ENCODE peak calls at places on chromosomes 12 and 14, in six cellular contexts. G, D, A, L, J and V are unnamed samples.

GRCh38 chr14:103692159-103692558 is 23.1 kb downstream of the XRCC3 start:
- DNase-seq in A (no peak), G (no peak), D (no peak), J (no peak), L (no peak), V (no peak)

GRCh38 chr14:71529855-71530254 is 402.4 kb upstream of the RGS6 start:
- DNase-seq in J (peak), A (peak), D (peak), L (no peak), G (no peak), V (no peak)

GRCh38 chr12:113030875-113031525 is 25.5 kb upstream of the DTX1 start:
- DNase-seq in L (peak), D (no peak), A (peak), G (peak), J (peak), V (no peak)

GRCh38 chr12:42255221-42255874 is 17.3 kb upstream of the YAF2 start:
- DNase-seq in A (no peak), L (no peak), D (no peak), J (no peak), G (no peak), V (no peak)

GRCh38 chr14:101075025-101075800 is 171.7 kb upstream of the RTL1 start:
- DNase-seq in L (no peak), A (no peak), G (no peak), J (peak), D (no peak), V (no peak)

GRCh38 chr12:54044425-54045093 is 9.1 kb upstream of the HOXC4 start:
- DNase-seq in G (no peak), J (no peak), D (no peak), A (no peak), L (no peak), V (no peak)

GRCh38 chr12:102955926-102956737 is 1.3 kb upstream of the ASCL1 start:
- DNase-seq in G (no peak), L (peak), D (no peak), J (no peak), A (peak), V (no peak)

GRCh38 chr14:74368441-74368840 is 20.2 kb downstream of the VRTN start:
- DNase-seq in G (no peak), A (no peak), L (no peak), J (no peak), D (no peak), V (no peak)

GRCh38 chr14:34496007-34496678 is 34.1 kb upstream of the SPTSSA start:
- DNase-seq in A (no peak), G (no peak), D (peak), L (no peak), J (peak), V (no peak)

GRCh38 chr12:12612403-12612802 is 727 bp downstream of the CREBL2 start:
- DNase-seq in L (peak), D (no peak), A (no peak), J (peak), G (no peak), V (no peak)

GRCh38 chr12:71865166-71865713 is 25.7 kb downstream of the TBC1D15 start:
- DNase-seq in G (no peak), A (no peak), L (no peak), D (peak), J (peak), V (no peak)

GRCh38 chr14:77752799-77753516 is 8.0 kb downstream of the SNW1 start:
- DNase-seq in G (no peak), L (no peak), D (no peak), A (no peak), J (peak), V (no peak)

GRCh38 chr14:66944872-66945271 is 244.4 kb upstream of the GARIN2 start:
- DNase-seq in J (peak), D (no peak), A (peak), G (peak), L (peak), V (no peak)

GRCh38 chr12:81627336-81628189 is 131.6 kb downstream of the PPFIA2 start:
- DNase-seq in A (no peak), L (peak), D (no peak), G (peak), J (peak), V (no peak)

GRCh38 chr12:31729728-31730127 is 907 bp upstream of the AMN1 start:
- DNase-seq in D (no peak), L (no peak), A (no peak), J (no peak), G (no peak), V (no peak)

GRCh38 chr12:93572712-93573551 is 457 bp downstream of the SOCS2 start:
- DNase-seq in L (peak), D (peak), J (peak), G (no peak), A (peak), V (no peak)

GRCh38 chr14:52054678-52055077 is 14.2 kb downstream of the NID2 start:
- DNase-seq in D (no peak), J (no peak), A (no peak), G (no peak), L (no peak), V (no peak)

GRCh38 chr14:104138891-104139459 is 588 bp downstream of the KIF26A start:
- DNase-seq in L (peak), D (peak), G (no peak), J (no peak), A (peak), V (no peak)

GRCh38 chr14:30822080-30822571 is 52.2 kb upstream of the COCH start:
- DNase-seq in A (no peak), D (no peak), L (no peak), G (no peak), J (no peak), V (no peak)

GRCh38 chr12:119115296-119115905 is 63.3 kb upstream of the HSPB8 start:
- DNase-seq in G (peak), J (peak), A (peak), L (peak), D (no peak), V (no peak)

GRCh38 chr12:125151284-125151683 is 86.0 kb downstream of the AACS start:
- DNase-seq in D (no peak), L (no peak), J (no peak), G (no peak), A (no peak), V (no peak)

GRCh38 chr14:99035268-99035667 is 236.7 kb downstream of the BCL11B start:
- DNase-seq in J (peak), G (no peak), D (peak), L (no peak), A (no peak), V (no peak)

GRCh38 chr12:111429760-111430417 is 24.2 kb downstream of the SH2B3 start:
- DNase-seq in J (no peak), D (no peak), G (no peak), A (no peak), L (no peak), V (no peak)

GRCh38 chr12:48351022-48351708 is 446 bp upstream of the ZNF641 start:
- DNase-seq in A (no peak), G (peak), L (no peak), J (peak), D (peak), V (peak)

GRCh38 chr12:89461649-89462612 is 62.7 kb downstream of the GALNT4 start:
- DNase-seq in A (no peak), J (peak), L (peak), G (peak), D (no peak), V (no peak)

GRCh38 chr12:52380271-52380694 is 5.2 kb downstream of the KRT84 start:
- DNase-seq in D (no peak), G (no peak), J (no peak), A (peak), L (peak), V (no peak)

GRCh38 chr12:86834217-86834616 is 578.0 kb upstream of the MGAT4C start:
- DNase-seq in G (no peak), A (no peak), J (no peak), L (no peak), D (no peak), V (no peak)

GRCh38 chr14:71764701-71765347 is 167.4 kb upstream of the RGS6 start:
- DNase-seq in J (no peak), L (peak), A (no peak), D (no peak), G (no peak), V (no peak)

GRCh38 chr12:21941522-21942376 is 523 bp upstream of the ABCC9 start:
- DNase-seq in D (peak), J (peak), G (no peak), A (peak), L (peak), V (no peak)

GRCh38 chr12:48028541-48029400 is 24.5 kb upstream of the COL2A1 start:
- DNase-seq in A (no peak), G (no peak), D (no peak), J (no peak), L (no peak), V (no peak)

GRCh38 chr14:30143617-30144016 is 216.0 kb upstream of the PRKD1 start:
- DNase-seq in D (no peak), J (peak), L (no peak), G (no peak), A (no peak), V (no peak)

GRCh38 chr12:94938583-94938982 is 64.9 kb downstream of the NDUFA12 start:
- DNase-seq in D (no peak), G (no peak), A (no peak), L (no peak), J (no peak), V (no peak)

GRCh38 chr12:21773263-21773741 is 1.2 kb downstream of the KCNJ8 start:
- DNase-seq in A (peak), D (peak), L (peak), J (peak), G (peak), V (no peak)

GRCh38 chr14:74302160-74302628 is 540 bp downstream of the ABCD4 start:
- DNase-seq in L (peak), J (peak), D (no peak), A (no peak), G (no peak), V (no peak)

GRCh38 chr14:41817626-41818025 is 210.9 kb downstream of the LRFN5 start:
- DNase-seq in J (peak), L (no peak), G (no peak), A (no peak), D (no peak), V (no peak)

GRCh38 chr12:48067250-48067938 is 38.5 kb downstream of the SENP1 start:
- DNase-seq in A (no peak), D (no peak), G (no peak), J (no peak), L (no peak), V (no peak)

GRCh38 chr14:102940729-102941362 is 18.4 kb downstream of the AMN start:
- DNase-seq in A (no peak), G (no peak), L (no peak), J (no peak), D (no peak), V (no peak)

GRCh38 chr12:45415393-45415817 is 199.5 kb downstream of the ANO6 start:
- DNase-seq in J (peak), G (peak), L (no peak), D (peak), A (no peak), V (no peak)

GRCh38 chr12:54360717-54361456 is 3.4 kb downstream of the GPR84 start:
- DNase-seq in L (peak), D (peak), J (peak), G (peak), A (peak), V (no peak)

GRCh38 chr12:52461693-52462092 is 9.7 kb upstream of the KRT6B start:
- DNase-seq in J (no peak), G (no peak), L (no peak), D (no peak), A (no peak), V (no peak)

GRCh38 chr12:16844875-16845274 is 238.9 kb upstream of the LMO3 start:
- DNase-seq in J (no peak), G (no peak), D (no peak), L (peak), A (no peak), V (no peak)
- TF ChIP-seq CTCF in J (no peak), G (peak), D (no peak), L (peak), A (no peak), V (no peak)

DNA sequence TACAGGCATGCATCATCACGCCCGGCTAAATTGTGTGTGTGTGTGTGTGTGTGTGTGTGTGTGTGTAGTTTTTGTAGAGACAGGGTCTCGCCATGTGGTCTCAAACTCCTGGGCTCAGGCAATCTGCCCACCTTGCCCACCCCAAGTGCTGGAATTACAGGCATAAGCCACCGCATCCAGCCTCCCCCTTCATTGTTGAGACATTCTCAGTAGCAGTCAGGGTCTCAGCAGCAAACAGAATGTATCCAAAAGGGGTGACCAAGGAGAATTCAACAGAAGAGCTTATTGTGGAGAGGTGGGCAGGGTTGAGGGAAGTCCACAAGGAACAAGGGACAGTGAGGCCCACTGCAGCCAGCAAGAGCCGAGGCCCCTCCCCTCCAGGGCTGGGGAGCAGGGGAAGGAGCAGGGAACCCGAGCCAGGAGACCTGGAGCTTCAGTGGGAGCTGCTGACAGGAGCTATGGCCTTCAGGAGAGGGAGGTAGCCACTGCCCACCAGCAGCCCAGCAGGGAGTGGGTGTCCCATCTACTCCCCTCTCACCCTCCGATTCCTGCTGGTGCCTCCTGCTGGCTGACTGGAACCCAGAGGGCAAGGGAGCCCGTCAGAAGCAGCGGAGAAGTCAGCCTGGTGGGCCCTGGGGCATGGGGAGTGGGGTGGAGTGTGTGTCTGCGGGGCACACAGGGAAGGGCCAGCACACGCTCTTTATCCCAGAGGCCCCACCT is 37.1 kb upstream of the PLEKHG6 start:
- DNase-seq in A (no peak), L (no peak), G (no peak), D (no peak), J (no peak), V (no peak)
- TF ChIP-seq CTCF in A (no peak), L (no peak), G (peak), D (no peak), J (peak), V (no peak)

DNA sequence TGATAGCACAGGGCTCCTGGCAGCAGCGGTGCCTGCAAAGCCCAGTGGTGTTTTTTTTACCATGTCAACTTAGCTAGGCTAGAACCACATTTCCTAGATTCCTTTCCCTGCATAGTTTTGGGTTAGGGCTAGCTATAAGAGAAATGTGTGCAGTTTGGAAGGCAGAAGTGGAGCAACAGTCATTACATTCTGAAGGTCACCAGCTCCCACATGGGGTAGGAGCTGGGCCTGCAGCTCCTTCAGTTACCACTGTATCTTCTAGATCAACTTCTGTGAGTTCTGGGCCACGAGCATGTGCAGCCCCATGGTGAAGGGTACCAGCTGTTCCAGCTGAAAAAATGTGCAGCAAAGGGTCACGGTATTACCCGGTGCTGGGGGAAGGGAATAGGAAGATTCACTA is 2.3 kb upstream of the SLC25A3 start:
- DNase-seq in D (no peak), G (no peak), J (no peak), A (no peak), L (no peak), V (no peak)
- TF ChIP-seq CTCF in D (no peak), G (no peak), J (no peak), A (no peak), L (no peak), V (no peak)

DNA sequence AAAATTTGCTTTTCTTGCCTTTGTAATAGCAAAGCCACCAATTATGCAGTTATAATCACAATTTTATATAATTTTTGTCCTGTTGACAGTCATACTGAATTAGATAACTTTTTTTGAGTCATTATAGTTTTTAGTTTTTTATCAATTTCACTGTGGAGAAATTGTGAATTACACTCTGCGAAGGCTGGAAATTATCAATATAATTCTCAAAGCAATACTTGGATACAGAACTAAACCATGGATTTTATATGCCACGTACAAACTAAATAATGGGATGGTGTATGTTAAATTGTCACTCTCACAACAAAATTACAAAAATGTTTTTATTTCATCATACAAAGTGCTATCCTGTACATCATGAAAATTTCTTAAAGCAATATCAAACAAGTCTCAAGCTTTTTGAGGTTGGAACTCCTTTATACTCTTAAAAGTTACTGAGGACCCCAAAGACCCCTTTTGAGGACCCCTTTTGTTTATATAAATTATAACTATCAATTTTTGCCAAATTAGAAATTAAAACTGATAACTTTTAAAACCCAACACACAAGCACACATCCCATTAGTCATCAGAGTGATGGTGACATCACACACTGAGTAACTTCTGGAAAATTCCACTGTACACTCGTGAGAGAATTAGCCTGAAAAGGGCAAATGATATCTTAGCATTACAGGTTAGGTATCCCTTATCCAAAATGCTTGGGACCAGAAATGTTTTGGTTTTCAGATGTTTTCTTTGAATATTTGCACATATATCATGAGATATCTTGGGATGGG is 19.8 kb upstream of the AQP2 start:
- DNase-seq in J (peak), L (no peak), A (no peak), D (no peak), G (no peak), V (no peak)
- TF ChIP-seq CTCF in J (no peak), L (no peak), A (peak), D (no peak), G (no peak), V (no peak)

DNA sequence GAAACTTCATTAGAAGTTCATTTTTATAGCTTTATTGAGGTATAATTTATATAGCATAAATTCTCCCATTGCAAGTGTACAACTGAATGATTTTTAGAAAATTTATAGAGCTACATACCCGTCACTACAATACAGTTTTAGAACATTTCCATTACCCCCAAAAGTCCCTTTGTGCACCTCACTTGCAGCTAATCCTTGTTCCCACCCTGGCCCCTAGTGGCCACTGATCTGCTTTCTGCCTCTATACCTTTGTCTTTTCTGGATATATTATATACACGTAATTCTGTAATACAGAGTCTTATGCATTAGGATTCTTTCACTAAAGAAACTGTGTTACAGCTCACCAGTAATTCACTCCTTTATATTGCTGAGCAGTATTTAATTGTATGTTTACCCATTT is 145.1 kb upstream of the DIO2 start:
- DNase-seq in A (no peak), G (no peak), L (peak), J (peak), D (no peak), V (no peak)
- TF ChIP-seq CTCF in A (peak), G (peak), L (peak), J (peak), D (no peak), V (no peak)

DNA sequence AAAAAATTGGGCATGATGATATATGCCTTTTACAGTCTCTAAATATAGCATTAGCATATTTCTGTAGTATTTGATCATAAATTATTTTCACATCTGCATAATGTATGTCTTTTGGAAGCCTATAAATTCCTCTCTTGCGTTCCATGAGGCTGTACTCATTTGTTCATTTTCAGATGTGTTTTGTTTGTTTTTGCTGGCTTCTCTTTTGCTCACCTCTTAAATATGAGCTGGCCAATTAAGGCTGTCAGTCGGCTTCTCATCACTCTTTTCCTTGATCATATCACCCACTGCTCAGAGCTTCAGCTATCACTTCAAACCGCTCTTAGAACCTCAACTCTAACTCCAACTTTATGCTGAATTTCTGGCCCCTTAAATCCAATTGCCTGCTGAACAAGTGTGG is 6.6 kb downstream of the TMEM263 start:
- DNase-seq in A (no peak), L (no peak), G (no peak), J (no peak), D (no peak), V (no peak)
- TF ChIP-seq CTCF in A (no peak), L (no peak), G (no peak), J (no peak), D (no peak), V (no peak)